ENCODE peak calls at places on chromosomes 6 and 20, in four cellular contexts. One of them, this sample, is unnamed.

GRCh38 chr20:38337561-38338140 is 8.6 kb upstream of the LBP start:
- DNase-seq in RWPE1: peak
- DNase-seq in heart left ventricle: no peak
- DNase-seq in DMS153: no peak
- DNase-seq in this sample: peak

GRCh38 chr20:49259284-49259683 is 18.6 kb downstream of the ZNFX1 start:
- DNase-seq in RWPE1: no peak
- DNase-seq in heart left ventricle: no peak
- DNase-seq in DMS153: no peak
- DNase-seq in this sample: no peak

GRCh38 chr6:85747093-85747492 is 104.4 kb upstream of the SYNCRIP start:
- DNase-seq in RWPE1: no peak
- DNase-seq in heart left ventricle: no peak
- DNase-seq in DMS153: no peak
- DNase-seq in this sample: no peak

GRCh38 chr6:140388815-140389214 is 1014.4 kb upstream of the CITED2 start:
- DNase-seq in RWPE1: no peak
- DNase-seq in heart left ventricle: no peak
- DNase-seq in DMS153: no peak
- DNase-seq in this sample: no peak

GRCh38 chr6:43682724-43683429 is 4.7 kb downstream of the MRPS18A start:
- DNase-seq in RWPE1: no peak
- DNase-seq in heart left ventricle: no peak
- DNase-seq in DMS153: no peak
- DNase-seq in this sample: no peak

GRCh38 chr6:119390276-119390793 is 40.8 kb upstream of the MAN1A1 start:
- DNase-seq in RWPE1: no peak
- DNase-seq in heart left ventricle: no peak
- DNase-seq in DMS153: no peak
- DNase-seq in this sample: peak

GRCh38 chr20:58760881-58761280 is 68.3 kb downstream of the NPEPL1 start:
- DNase-seq in RWPE1: no peak
- DNase-seq in heart left ventricle: no peak
- DNase-seq in DMS153: no peak
- DNase-seq in this sample: no peak

GRCh38 chr20:33915726-33916331 is 77.9 kb upstream of the RALY start:
- DNase-seq in RWPE1: peak
- DNase-seq in heart left ventricle: peak
- DNase-seq in DMS153: no peak
- DNase-seq in this sample: peak

GRCh38 chr20:63698739-63699465 is 2.5 kb downstream of the TNFRSF6B start:
- DNase-seq in RWPE1: peak
- DNase-seq in heart left ventricle: peak
- DNase-seq in DMS153: no peak
- DNase-seq in this sample: peak

GRCh38 chr6:7542878-7543394 is 1.5 kb downstream of the DSP start:
- DNase-seq in RWPE1: peak
- DNase-seq in heart left ventricle: peak
- DNase-seq in DMS153: peak
- DNase-seq in this sample: peak

GRCh38 chr20:62269378-62269777 is 31.1 kb downstream of the OSBPL2 start:
- DNase-seq in RWPE1: no peak
- DNase-seq in heart left ventricle: no peak
- DNase-seq in DMS153: no peak
- DNase-seq in this sample: no peak

This sample was measured in ELF-1.